ENCODE peak calls at places on chromosomes 16 and 17, in six cellular contexts. X is effector memory CD4-positive, alpha-beta T cell; G is SK-N-SH; Q is WTC11; T is dorsolateral prefrontal cortex; B is keratinocyte. Y is an unnamed sample.

GRCh38 chr16:57486858-57487834 is 853 bp upstream of the DOK4 start:
- DNase-seq in T (peak), X (no peak), B (no peak), G (no peak), Q (no peak), Y (no peak)

GRCh38 chr17:66819466-66819865 is 15.5 kb upstream of the CACNG5 start:
- DNase-seq in X (no peak), T (no peak), B (no peak), Q (no peak), G (no peak), Y (no peak)

GRCh38 chr16:86709103-86709502 is 130.8 kb downstream of the FOXL1 start:
- DNase-seq in Q (no peak), T (no peak), X (no peak), G (no peak), B (no peak), Y (no peak)

GRCh38 chr17:57868007-57868774 is 18.3 kb upstream of the MRPS23 start:
- DNase-seq in G (peak), Q (peak), X (no peak), B (no peak), T (no peak), Y (peak)

GRCh38 chr16:28130099-28131088 is 66.9 kb upstream of the GSG1L start:
- DNase-seq in X (no peak), Q (no peak), G (no peak), T (no peak), B (no peak), Y (no peak)

GRCh38 chr16:87765776-87766484 is at the start of gene KLHDC4:
- DNase-seq in Q (peak), T (peak), B (no peak), G (peak), X (peak), Y (peak)

GRCh38 chr17:40301315-40301714 is 7.7 kb upstream of the RARA start:
- DNase-seq in B (no peak), G (no peak), Q (no peak), X (no peak), T (no peak), Y (no peak)

GRCh38 chr17:72804949-72805348 is 287.5 kb downstream of the SLC39A11 start:
- DNase-seq in G (no peak), B (no peak), Q (no peak), X (no peak), T (no peak), Y (no peak)

GRCh38 chr17:81221371-81221841 is 1.4 kb downstream of the CEP131 start:
- DNase-seq in Q (peak), B (no peak), T (no peak), X (no peak), G (no peak), Y (peak)

GRCh38 chr17:5499790-5500189 is 13.4 kb downstream of the MIS12 start:
- DNase-seq in T (peak), G (peak), X (no peak), B (no peak), Q (peak), Y (peak)

GRCh38 chr17:78915872-78916632 is 9.1 kb downstream of the TIMP2 start:
- DNase-seq in B (no peak), G (no peak), T (no peak), X (no peak), Q (no peak), Y (no peak)

GRCh38 chr17:13087802-13088201 is 70.0 kb upstream of the ELAC2 start:
- DNase-seq in Q (no peak), B (no peak), X (no peak), G (no peak), T (no peak), Y (no peak)

GRCh38 chr16:57091990-57092785 is at the start of gene CPNE2:
- DNase-seq in Q (peak), T (peak), X (no peak), B (no peak), G (peak), Y (no peak)

GRCh38 chr16:85417156-85417860 is 195.8 kb upstream of the GSE1 start:
- DNase-seq in T (peak), G (no peak), B (no peak), Q (no peak), X (no peak), Y (no peak)

GRCh38 chr17:82272495-82273326 is 789 bp downstream of the CSNK1D start:
- DNase-seq in X (no peak), T (no peak), Q (peak), B (no peak), G (peak), Y (no peak)

GRCh38 chr16:89716493-89716892 is 4.2 kb downstream of the VPS9D1 start:
- DNase-seq in G (no peak), T (no peak), Q (no peak), X (no peak), B (no peak), Y (no peak)

GRCh38 chr16:30395992-30396560 is 856 bp downstream of the ZNF48 start:
- DNase-seq in Q (no peak), X (no peak), T (no peak), G (peak), B (no peak), Y (no peak)

Y was measured in ELF-1.